ENCODE peak calls at places on chromosomes 4 and X, in seven cellular contexts. One of them, this sample, is unnamed.
A peak's percentile ranks its signal among the peaks of the same experiment; 100 is the strongest.

GRCh38 chrX:139224953-139225665 is 305.4 kb upstream of the F9 start:
- DNase-seq in lower lobe of right lung: no peak
- DNase-seq in AG09319: no peak
- DNase-seq in nephron progenitor cell: no peak
- DNase-seq in HFFc6: no peak
- DNase-seq in GM12865: no peak
- DNase-seq in heart left ventricle: no peak
- DNase-seq in this sample: no peak

GRCh38 chr4:143357161-143357845 is 20.6 kb downstream of the GAB1 start:
- DNase-seq in heart left ventricle: no peak
- DNase-seq in lower lobe of right lung: no peak
- DNase-seq in AG09319: no peak
- DNase-seq in GM12865: peak; percentile 33
- DNase-seq in nephron progenitor cell: no peak
- DNase-seq in HFFc6: no peak
- DNase-seq in this sample: no peak

GRCh38 chrX:629230-630006 is 1.2 kb upstream of the SHOX start:
- DNase-seq in lower lobe of right lung: no peak
- DNase-seq in heart left ventricle: no peak
- DNase-seq in GM12865: no peak
- DNase-seq in HFFc6: no peak
- DNase-seq in nephron progenitor cell: no peak
- DNase-seq in AG09319: no peak
- DNase-seq in this sample: no peak

GRCh38 chr4:118158946-118159345 is 124.7 kb downstream of the NDST3 start:
- DNase-seq in AG09319: no peak
- DNase-seq in GM12865: no peak
- DNase-seq in lower lobe of right lung: no peak
- DNase-seq in HFFc6: no peak
- DNase-seq in heart left ventricle: no peak
- DNase-seq in nephron progenitor cell: no peak
- DNase-seq in this sample: no peak

GRCh38 chr4:176150283-176150682 is 45.1 kb downstream of the SPATA4 start:
- DNase-seq in heart left ventricle: no peak
- DNase-seq in lower lobe of right lung: no peak
- DNase-seq in GM12865: peak; percentile 18
- DNase-seq in AG09319: peak; percentile 11
- DNase-seq in nephron progenitor cell: no peak
- DNase-seq in HFFc6: peak; percentile 46
- DNase-seq in this sample: no peak

GRCh38 chrX:78514852-78515251 is 144.3 kb downstream of the RTL3 start:
- DNase-seq in lower lobe of right lung: no peak
- DNase-seq in GM12865: peak; percentile 9
- DNase-seq in AG09319: no peak
- DNase-seq in nephron progenitor cell: no peak
- DNase-seq in heart left ventricle: no peak
- DNase-seq in HFFc6: no peak
- DNase-seq in this sample: no peak

GRCh38 chrX:9759340-9759739 is 6.3 kb downstream of the GPR143 start:
- DNase-seq in heart left ventricle: no peak
- DNase-seq in GM12865: no peak
- DNase-seq in lower lobe of right lung: no peak
- DNase-seq in HFFc6: no peak
- DNase-seq in AG09319: no peak
- DNase-seq in nephron progenitor cell: no peak
- DNase-seq in this sample: no peak

GRCh38 chrX:68710870-68711576 is 63.6 kb downstream of the STARD8 start:
- DNase-seq in heart left ventricle: no peak
- DNase-seq in nephron progenitor cell: peak; percentile 48
- DNase-seq in lower lobe of right lung: no peak
- DNase-seq in HFFc6: peak; percentile 36
- DNase-seq in AG09319: peak; percentile 12
- DNase-seq in GM12865: peak; percentile 35
- DNase-seq in this sample: no peak

GRCh38 chr4:28686618-28687017 is 1826.0 kb downstream of the STIM2 start:
- DNase-seq in AG09319: no peak
- DNase-seq in lower lobe of right lung: no peak
- DNase-seq in GM12865: peak; percentile 9
- DNase-seq in nephron progenitor cell: peak; percentile 39
- DNase-seq in HFFc6: peak; percentile 43
- DNase-seq in heart left ventricle: peak; percentile 11
- DNase-seq in this sample: no peak
- TF ChIP-seq CTCF in AG09319: peak; percentile 15
- TF ChIP-seq CTCF in lower lobe of right lung: peak; percentile 19
- TF ChIP-seq CTCF in GM12865: peak; percentile 32
- TF ChIP-seq CTCF in nephron progenitor cell: peak; percentile 46
- TF ChIP-seq CTCF in HFFc6: peak; percentile 83
- TF ChIP-seq CTCF in heart left ventricle: peak; percentile 38
- TF ChIP-seq CTCF in this sample: no peak

GRCh38 chr4:10506077-10506476 is 48.9 kb upstream of the ZNF518B start:
- DNase-seq in GM12865: no peak
- DNase-seq in heart left ventricle: no peak
- DNase-seq in HFFc6: no peak
- DNase-seq in nephron progenitor cell: no peak
- DNase-seq in lower lobe of right lung: no peak
- DNase-seq in AG09319: no peak
- DNase-seq in this sample: no peak
- TF ChIP-seq CTCF in GM12865: no peak
- TF ChIP-seq CTCF in heart left ventricle: no peak
- TF ChIP-seq CTCF in HFFc6: no peak
- TF ChIP-seq CTCF in nephron progenitor cell: no peak
- TF ChIP-seq CTCF in lower lobe of right lung: no peak
- TF ChIP-seq CTCF in AG09319: no peak
- TF ChIP-seq CTCF in this sample: no peak

GRCh38 chr4:36824682-36825081 is 419.9 kb upstream of the NWD2 start:
- DNase-seq in heart left ventricle: no peak
- DNase-seq in AG09319: no peak
- DNase-seq in GM12865: peak; percentile 14
- DNase-seq in HFFc6: no peak
- DNase-seq in nephron progenitor cell: no peak
- DNase-seq in lower lobe of right lung: no peak
- DNase-seq in this sample: no peak
- TF ChIP-seq CTCF in heart left ventricle: no peak
- TF ChIP-seq CTCF in AG09319: no peak
- TF ChIP-seq CTCF in GM12865: peak; percentile 10
- TF ChIP-seq CTCF in HFFc6: no peak
- TF ChIP-seq CTCF in nephron progenitor cell: no peak
- TF ChIP-seq CTCF in lower lobe of right lung: no peak
- TF ChIP-seq CTCF in this sample: no peak

DNA sequence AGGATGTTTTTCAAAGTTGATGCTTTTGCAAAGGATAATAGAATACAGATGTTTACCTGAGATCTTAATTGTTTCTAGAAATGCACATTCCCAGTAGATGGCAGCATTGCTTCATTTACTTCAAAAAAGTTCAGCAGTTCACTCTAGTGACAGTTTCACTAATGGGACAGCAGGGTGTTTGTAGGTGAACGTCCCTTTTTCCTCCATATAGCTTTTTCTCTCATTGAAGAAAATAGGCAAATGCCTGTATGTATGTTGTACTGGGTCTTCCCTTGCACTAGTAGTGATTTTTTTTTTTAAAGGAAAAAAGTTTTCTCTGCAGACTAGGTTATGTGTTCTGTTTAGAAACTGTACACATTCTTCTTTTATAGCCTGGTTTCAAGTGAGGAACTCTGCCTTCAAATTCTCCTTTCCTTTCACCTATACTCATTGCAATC is 86.2 kb downstream of the EGF start:
- DNase-seq in nephron progenitor cell: peak; percentile 27
- DNase-seq in GM12865: peak; percentile 79
- DNase-seq in lower lobe of right lung: no peak
- DNase-seq in heart left ventricle: peak; percentile 18
- DNase-seq in HFFc6: peak; percentile 66
- DNase-seq in AG09319: no peak
- DNase-seq in this sample: no peak
- TF ChIP-seq CTCF in nephron progenitor cell: peak; percentile 79
- TF ChIP-seq CTCF in GM12865: peak; percentile 58
- TF ChIP-seq CTCF in lower lobe of right lung: peak; percentile 62
- TF ChIP-seq CTCF in heart left ventricle: peak; percentile 73
- TF ChIP-seq CTCF in HFFc6: peak; percentile 82
- TF ChIP-seq CTCF in AG09319: peak; percentile 57
- TF ChIP-seq CTCF in this sample: no peak

GRCh38 chr4:38859501-38859900 is 2.9 kb upstream of the TLR6 start:
- DNase-seq in heart left ventricle: no peak
- DNase-seq in AG09319: no peak
- DNase-seq in HFFc6: no peak
- DNase-seq in GM12865: no peak
- DNase-seq in lower lobe of right lung: no peak
- DNase-seq in nephron progenitor cell: no peak
- DNase-seq in this sample: no peak

GRCh38 chr4:38856046-38856445 is 571 bp downstream of the TLR6 start:
- DNase-seq in GM12865: peak; percentile 73
- DNase-seq in AG09319: no peak
- DNase-seq in nephron progenitor cell: no peak
- DNase-seq in heart left ventricle: no peak
- DNase-seq in lower lobe of right lung: peak; percentile 55
- DNase-seq in HFFc6: no peak
- DNase-seq in this sample: no peak

GRCh38 chr4:38856524-38857337 is at the start of gene TLR6:
- DNase-seq in GM12865: peak; percentile 91
- DNase-seq in AG09319: no peak
- DNase-seq in heart left ventricle: no peak
- DNase-seq in nephron progenitor cell: peak; percentile 63
- DNase-seq in lower lobe of right lung: no peak
- DNase-seq in HFFc6: no peak
- DNase-seq in this sample: no peak

GRCh38 chr4:38858097-38858420 is 1.4 kb upstream of the TLR6 start:
- DNase-seq in HFFc6: no peak
- DNase-seq in AG09319: no peak
- DNase-seq in GM12865: no peak
- DNase-seq in lower lobe of right lung: no peak
- DNase-seq in nephron progenitor cell: no peak
- DNase-seq in heart left ventricle: no peak
- DNase-seq in this sample: no peak

GRCh38 chr4:38857354-38858096 is 908 bp upstream of the TLR6 start:
- DNase-seq in HFFc6: peak; percentile 83
- DNase-seq in GM12865: peak; percentile 83
- DNase-seq in AG09319: no peak
- DNase-seq in nephron progenitor cell: no peak
- DNase-seq in heart left ventricle: peak; percentile 30
- DNase-seq in lower lobe of right lung: no peak
- DNase-seq in this sample: no peak
- TF ChIP-seq CTCF in HFFc6: no peak
- TF ChIP-seq CTCF in GM12865: no peak
- TF ChIP-seq CTCF in AG09319: no peak
- TF ChIP-seq CTCF in nephron progenitor cell: no peak
- TF ChIP-seq CTCF in heart left ventricle: no peak
- TF ChIP-seq CTCF in lower lobe of right lung: no peak
- TF ChIP-seq CTCF in this sample: no peak

DNA sequence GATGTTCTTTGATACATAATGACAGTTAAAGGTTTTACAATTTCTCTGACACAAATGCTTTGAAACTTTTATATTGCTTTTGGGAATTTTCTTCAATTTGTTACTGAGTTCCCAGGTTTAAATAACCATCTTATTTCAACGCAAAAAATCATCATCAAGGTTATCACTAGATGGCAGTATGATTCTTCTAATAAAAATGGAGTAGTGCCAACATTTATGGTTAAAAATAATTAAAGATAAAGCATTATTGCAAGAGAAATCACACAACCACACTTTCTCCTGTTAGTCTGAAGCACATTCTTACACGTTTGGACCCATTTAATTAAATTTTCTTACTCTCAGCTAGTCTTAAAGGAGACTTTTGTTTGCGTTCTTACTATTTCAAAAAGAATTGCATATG is 611.3 kb upstream of the CPXCR1 start:
- DNase-seq in HFFc6: no peak
- DNase-seq in AG09319: no peak
- DNase-seq in GM12865: no peak
- DNase-seq in nephron progenitor cell: no peak
- DNase-seq in heart left ventricle: no peak
- DNase-seq in lower lobe of right lung: no peak
- DNase-seq in this sample: no peak
- TF ChIP-seq CTCF in HFFc6: peak; percentile 20
- TF ChIP-seq CTCF in AG09319: no peak
- TF ChIP-seq CTCF in GM12865: no peak
- TF ChIP-seq CTCF in nephron progenitor cell: peak; percentile 48
- TF ChIP-seq CTCF in heart left ventricle: no peak
- TF ChIP-seq CTCF in lower lobe of right lung: no peak
- TF ChIP-seq CTCF in this sample: no peak

This sample was measured in omental fat pad.